ENCODE peak calls at places on chromosome 1, in seven cellular contexts. C, Q, I, J, Z, T and D are unnamed samples.

GRCh38 chr1:56389813-56390539 is 189.4 kb downstream of the PLPP3 start:
- DNase-seq in J (no peak), Q (no peak), Z (no peak), C (no peak), T (no peak), I (peak), D (no peak)

GRCh38 chr1:173392895-173393654 is 84.1 kb upstream of the PRDX6 start:
- DNase-seq in T (no peak), I (no peak), Q (no peak), Z (no peak), J (no peak), C (peak), D (peak)

GRCh38 chr1:223363856-223364684 is at the start of gene SUSD4:
- DNase-seq in Z (no peak), Q (no peak), I (peak), J (peak), T (no peak), C (peak), D (no peak)

GRCh38 chr1:6743189-6744101 is 41.8 kb upstream of the CAMTA1 start:
- DNase-seq in Z (peak), I (no peak), J (peak), Q (peak), T (no peak), C (peak), D (no peak)

GRCh38 chr1:32817815-32818786 is 648 bp downstream of the S100PBP start:
- DNase-seq in J (peak), I (peak), Z (peak), T (no peak), Q (peak), C (peak), D (no peak)

GRCh38 chr1:151187205-151187604 is 2.8 kb downstream of the VPS72 start:
- DNase-seq in T (peak), J (no peak), C (no peak), Q (no peak), Z (no peak), I (no peak), D (no peak)

GRCh38 chr1:172279951-172280350 is 140.5 kb upstream of the C1orf105 start:
- DNase-seq in Q (no peak), T (no peak), Z (no peak), J (no peak), I (no peak), C (peak), D (no peak)

GRCh38 chr1:96730574-96731298 is 9.2 kb downstream of the PTBP2 start:
- DNase-seq in T (no peak), C (peak), Q (no peak), I (peak), Z (no peak), J (no peak), D (no peak)

GRCh38 chr1:24309762-24310485 is 9.2 kb upstream of the GRHL3 start:
- DNase-seq in C (peak), J (no peak), Q (no peak), Z (no peak), I (no peak), T (no peak), D (peak)

GRCh38 chr1:206035027-206035426 is 11.3 kb upstream of the CTSE start:
- DNase-seq in Q (no peak), J (no peak), T (no peak), Z (no peak), C (no peak), I (no peak), D (no peak)
- H3K4me3 ChIP-seq in Q (no peak), J (no peak), T (no peak), Z (no peak), C (no peak), I (no peak), D (peak)

DNA sequence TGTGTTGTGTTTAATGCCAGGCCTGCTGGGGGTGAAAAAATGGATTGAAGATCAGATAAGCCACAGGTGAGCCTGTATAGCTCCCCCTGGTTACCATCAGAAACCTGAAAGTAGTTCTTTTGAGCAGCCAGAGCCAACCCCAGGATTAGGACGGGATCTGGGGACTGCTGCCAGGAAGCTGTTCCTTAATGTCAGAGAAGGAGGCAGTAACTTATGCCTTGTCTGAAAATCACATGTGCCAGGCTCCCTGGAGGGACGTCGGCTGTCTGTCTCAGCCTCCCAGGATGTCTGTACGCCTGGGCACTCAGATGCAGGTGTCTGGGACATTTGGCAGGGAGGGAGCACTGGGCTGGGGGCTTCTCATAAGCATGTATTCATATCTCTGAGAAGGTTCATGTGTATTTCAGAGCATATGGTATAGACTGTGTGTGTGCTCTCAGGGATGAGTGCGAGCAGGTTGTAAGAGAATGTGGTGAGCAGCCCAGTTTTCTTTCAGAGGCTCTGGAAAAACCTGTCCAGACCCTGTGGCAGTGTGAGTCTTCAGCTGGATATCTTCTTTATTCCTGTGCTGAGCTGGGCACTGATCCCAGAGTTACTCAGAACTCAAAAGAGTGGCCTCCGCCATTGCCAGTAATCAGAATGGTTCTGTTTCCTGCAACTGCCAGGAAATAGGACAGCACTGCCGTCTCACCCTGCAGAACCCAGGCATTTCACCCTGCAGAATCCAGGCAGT is 2.8 kb downstream of the FAM43B start:
- DNase-seq in Z (no peak), C (peak), T (no peak), J (no peak), Q (no peak), I (no peak), D (no peak)
- H3K4me3 ChIP-seq in Z (no peak), C (no peak), T (no peak), J (no peak), Q (no peak), I (no peak), D (no peak)

GRCh38 chr1:208420696-208421095 is 176.5 kb upstream of the PLXNA2 start:
- DNase-seq in I (no peak), Z (no peak), Q (no peak), J (no peak), C (no peak), T (no peak), D (no peak)
- H3K4me3 ChIP-seq in I (no peak), Z (no peak), Q (no peak), J (no peak), C (no peak), T (no peak), D (no peak)

DNA sequence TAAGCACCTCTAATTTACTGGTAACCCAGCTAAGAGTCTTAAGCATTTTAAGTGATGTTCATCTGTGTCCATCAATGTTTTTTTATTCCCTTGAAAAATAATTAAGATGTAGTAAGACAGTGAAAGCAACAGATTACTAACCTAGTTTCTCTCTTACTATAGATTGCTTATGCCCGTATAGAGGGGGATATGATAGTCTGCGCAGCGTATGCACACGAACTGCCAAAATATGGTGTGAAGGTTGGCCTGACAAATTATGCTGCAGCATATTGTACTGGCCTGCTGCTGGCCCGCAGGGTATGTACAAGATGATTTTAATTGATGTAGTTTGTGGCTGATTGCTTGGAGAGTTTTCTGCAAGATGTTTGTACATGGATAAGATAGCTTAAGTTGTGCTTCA is 2.8 kb downstream of the RPL5 start:
- DNase-seq in I (no peak), Q (no peak), C (no peak), J (no peak), Z (no peak), T (no peak), D (no peak)
- H3K4me3 ChIP-seq in I (peak), Q (no peak), C (peak), J (no peak), Z (no peak), T (peak), D (no peak)

GRCh38 chr1:10031461-10031860 is 1.3 kb upstream of the UBE4B start:
- DNase-seq in T (peak), Z (no peak), Q (no peak), J (no peak), C (peak), I (no peak), D (no peak)
- H3K4me3 ChIP-seq in T (peak), Z (no peak), Q (no peak), J (no peak), C (no peak), I (no peak), D (no peak)

GRCh38 chr1:21623411-21623961 is 45.7 kb downstream of the RAP1GAP start:
- DNase-seq in I (no peak), Q (no peak), Z (no peak), J (no peak), C (no peak), T (no peak), D (peak)
- H3K4me3 ChIP-seq in I (no peak), Q (no peak), Z (no peak), J (no peak), C (no peak), T (no peak), D (no peak)

DNA sequence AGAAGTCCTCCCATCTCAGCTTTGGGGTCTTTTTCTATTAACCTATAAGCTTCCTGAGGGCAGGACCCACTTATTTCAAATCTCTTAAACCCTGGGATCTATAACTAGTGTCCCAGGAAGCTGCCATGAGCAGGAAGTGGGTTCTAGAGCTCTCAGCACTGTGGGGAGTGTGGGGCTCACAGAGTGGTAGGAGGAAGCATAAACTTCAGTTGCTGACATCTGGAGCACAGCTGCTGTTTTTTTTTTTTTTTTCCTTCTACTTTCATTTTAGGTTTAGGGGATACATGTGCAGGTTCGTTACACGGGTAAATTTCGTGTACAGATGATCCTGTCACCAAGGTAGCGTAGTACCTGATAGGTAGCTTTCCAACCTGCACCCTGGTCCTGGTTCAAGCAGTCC is 59.3 kb downstream of the AK4 start:
- DNase-seq in Q (no peak), T (no peak), Z (no peak), C (no peak), J (no peak), I (no peak), D (no peak)
- H3K4me3 ChIP-seq in Q (no peak), T (no peak), Z (no peak), C (no peak), J (no peak), I (no peak), D (no peak)

GRCh38 chr1:161223805-161224694 is 622 bp upstream of the APOA2 start:
- DNase-seq in T (no peak), Z (no peak), Q (no peak), I (no peak), J (no peak), C (no peak), D (no peak)
- H3K4me3 ChIP-seq in T (no peak), Z (no peak), Q (no peak), I (no peak), J (no peak), C (no peak), D (no peak)

DNA sequence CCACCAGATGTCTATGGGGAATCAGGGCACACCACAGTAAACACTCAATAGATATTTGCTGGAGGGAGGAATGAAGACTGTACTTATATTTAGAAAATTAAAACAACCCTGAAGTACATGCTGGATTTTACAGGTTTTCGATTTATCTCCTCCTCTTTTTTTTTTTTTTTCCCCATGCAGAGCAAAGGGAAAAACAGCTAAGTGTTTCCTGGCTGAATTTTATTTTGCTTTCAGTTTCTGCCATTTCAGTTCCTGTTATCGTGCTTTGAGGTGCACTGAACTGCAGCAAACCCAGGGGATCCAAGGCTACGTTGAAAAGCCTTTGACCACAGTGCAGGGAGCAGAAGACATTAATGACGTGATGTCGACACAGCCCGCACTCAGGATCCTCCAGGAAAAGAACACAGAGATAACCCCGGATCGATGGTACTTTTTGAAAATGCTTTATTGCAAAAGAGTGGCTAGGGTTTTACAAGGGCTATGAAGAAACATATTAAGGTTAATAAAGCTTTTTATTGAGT is 35.9 kb upstream of the CNN3 start:
- DNase-seq in Q (no peak), I (no peak), J (peak), C (peak), T (no peak), Z (peak), D (no peak)
- H3K4me3 ChIP-seq in Q (peak), I (no peak), J (peak), C (peak), T (no peak), Z (peak), D (peak)

GRCh38 chr1:162631546-162632233 is 574 bp upstream of the DDR2 start:
- DNase-seq in Q (peak), C (peak), J (no peak), T (no peak), Z (peak), I (no peak), D (no peak)
- H3K4me3 ChIP-seq in Q (peak), C (peak), J (no peak), T (peak), Z (peak), I (no peak), D (no peak)